ENCODE peak calls at places on chromosomes 2 and 18, in seven cellular contexts. I is K562, Y is HCT116, B is GM12878, R is SK-N-SH, X is HepG2, G is H1. S is an unnamed sample.

GRCh38 chr2:176079285-176079830 is 4.4 kb downstream of the EVX2 start:
- DNase-seq in I (peak; percentile 27), R (peak; percentile 52), X (no peak), B (no peak), G (peak; percentile 63), Y (no peak), S (no peak)

GRCh38 chr18:44130365-44130942 is 550.2 kb upstream of the SETBP1 start:
- DNase-seq in B (no peak), X (peak; percentile 10), Y (no peak), I (peak; percentile 8), G (no peak), R (peak; percentile 59), S (peak; percentile 27)

GRCh38 chr2:206477296-206477695 is 34.0 kb downstream of the ADAM23 start:
- DNase-seq in G (no peak), Y (no peak), X (no peak), I (no peak), B (no peak), R (no peak), S (no peak)

GRCh38 chr2:220144411-220144810 is 517.0 kb downstream of the SLC4A3 start:
- DNase-seq in G (no peak), Y (no peak), I (no peak), X (no peak), B (no peak), R (no peak), S (no peak)

GRCh38 chr18:11327656-11328055 is 178.3 kb upstream of the PIEZO2 start:
- DNase-seq in I (no peak), X (no peak), B (no peak), G (no peak), R (no peak), Y (no peak), S (no peak)

GRCh38 chr2:98572676-98573075 is 35.6 kb downstream of the COA5 start:
- DNase-seq in G (no peak), R (no peak), I (no peak), B (no peak), X (no peak), Y (no peak), S (no peak)

GRCh38 chr2:63743170-63743975 is 98.3 kb upstream of the UGP2 start:
- DNase-seq in Y (no peak), B (no peak), I (no peak), G (no peak), X (no peak), R (no peak), S (no peak)

GRCh38 chr2:201680743-201681142 is 17.7 kb downstream of the MPP4 start:
- DNase-seq in X (peak; percentile 49), Y (peak; percentile 60), R (peak; percentile 33), G (peak; percentile 85), I (peak; percentile 48), B (no peak), S (peak; percentile 28)

GRCh38 chr2:135162377-135162776 is 110.3 kb downstream of the RAB3GAP1 start:
- DNase-seq in I (no peak), B (no peak), X (no peak), G (no peak), Y (no peak), R (no peak), S (no peak)

GRCh38 chr2:23486676-23487075 is 101.7 kb downstream of the KLHL29 start:
- DNase-seq in R (no peak), I (no peak), Y (no peak), X (no peak), G (no peak), B (no peak), S (no peak)

GRCh38 chr2:109497911-109498870 is 115.6 kb downstream of the SEPTIN10 start:
- DNase-seq in G (no peak), Y (no peak), B (no peak), R (no peak), I (no peak), X (no peak), S (no peak)

GRCh38 chr2:186532891-186533290 is 46.8 kb downstream of the ZC3H15 start:
- DNase-seq in I (peak; percentile 82), Y (no peak), R (no peak), G (no peak), X (no peak), B (no peak), S (no peak)

GRCh38 chr2:227404575-227404974 is 16.8 kb upstream of the SCYGR1 start:
- DNase-seq in G (no peak), I (no peak), X (no peak), B (no peak), Y (no peak), R (no peak), S (no peak)

GRCh38 chr18:63188063-63188462 is 131.5 kb downstream of the BCL2 start:
- DNase-seq in I (no peak), R (no peak), X (no peak), Y (no peak), G (no peak), B (no peak), S (no peak)

GRCh38 chr18:908631-909621 is 4.3 kb downstream of the ADCYAP1 start:
- DNase-seq in X (no peak), I (no peak), B (no peak), Y (no peak), R (peak; percentile 27), G (no peak), S (no peak)

GRCh38 chr2:88666576-88666975 is 24.9 kb upstream of the RPIA start:
- DNase-seq in G (no peak), R (no peak), Y (no peak), B (no peak), I (no peak), X (peak; percentile 55), S (no peak)

GRCh38 chr2:217972490-217972889 is 30.3 kb downstream of the TNS1 start:
- DNase-seq in I (no peak), R (no peak), X (no peak), G (no peak), B (no peak), Y (no peak), S (no peak)

GRCh38 chr2:217972037-217972436 is 30.8 kb downstream of the TNS1 start:
- DNase-seq in B (no peak), Y (no peak), R (no peak), X (no peak), G (no peak), I (no peak), S (no peak)

GRCh38 chr2:217971166-217971565 is 31.6 kb downstream of the TNS1 start:
- DNase-seq in R (no peak), I (no peak), G (no peak), B (no peak), X (no peak), Y (no peak), S (no peak)

GRCh38 chr2:217974389-217975005 is 28.3 kb downstream of the TNS1 start:
- DNase-seq in X (no peak), B (no peak), R (no peak), G (no peak), I (no peak), Y (no peak), S (no peak)

DNA sequence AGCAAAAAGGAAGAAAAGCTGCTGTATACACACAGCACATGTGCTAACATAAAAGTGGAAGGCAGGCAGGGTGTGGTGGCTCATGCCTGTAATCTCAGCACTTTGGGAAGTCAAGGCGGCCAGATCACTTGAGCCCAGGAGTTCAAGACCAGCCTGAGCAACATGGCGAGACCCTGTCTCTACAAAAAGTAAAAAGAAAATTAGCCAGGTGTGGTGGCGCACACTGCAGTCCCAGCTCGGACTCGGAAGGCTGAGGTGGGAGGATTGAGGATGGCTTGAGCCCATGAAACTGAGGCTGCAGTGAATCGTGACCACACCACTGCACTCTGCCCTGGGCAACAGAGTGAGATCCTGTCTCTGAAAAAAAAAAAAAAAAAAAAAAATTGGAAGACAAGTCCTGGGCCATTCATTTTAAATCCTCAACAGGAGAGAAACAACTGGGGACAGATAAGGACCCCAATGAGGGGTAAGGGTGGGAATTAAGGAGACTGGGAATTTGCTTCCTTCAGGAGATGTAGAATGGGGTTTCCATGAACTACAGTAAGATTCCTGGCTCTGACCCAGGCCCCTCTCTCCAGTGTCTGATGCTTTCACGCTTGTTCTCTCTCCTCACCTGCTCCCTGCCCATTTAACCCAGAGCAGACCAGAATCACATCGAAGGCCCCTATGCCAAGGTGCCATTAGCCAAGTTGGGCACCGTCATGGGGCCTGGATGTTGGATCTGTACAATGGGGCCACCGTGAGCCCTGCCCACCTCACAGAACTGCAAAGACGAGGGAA is 29.6 kb downstream of the TNS1 start:
- DNase-seq in Y (no peak), G (no peak), B (no peak), X (no peak), R (no peak), I (no peak), S (no peak)
- TF ChIP-seq JUND in Y (no peak), G (no peak), B (no peak), X (no peak), R (no peak), I (no peak), S (no peak)

GRCh38 chr18:29496276-29496675 is 1319.3 kb upstream of the CDH2 start:
- DNase-seq in R (no peak), B (no peak), G (no peak), X (no peak), Y (no peak), I (no peak), S (no peak)
- TF ChIP-seq JUND in R (no peak), B (no peak), G (no peak), X (no peak), Y (no peak), I (no peak), S (no peak)

GRCh38 chr2:177599072-177599688 is 206.6 kb downstream of the AGPS start:
- DNase-seq in X (peak; percentile 91), I (no peak), Y (no peak), R (no peak), B (no peak), G (no peak), S (no peak)
- TF ChIP-seq JUND in X (no peak), I (no peak), Y (no peak), R (no peak), B (no peak), G (no peak), S (no peak)

DNA sequence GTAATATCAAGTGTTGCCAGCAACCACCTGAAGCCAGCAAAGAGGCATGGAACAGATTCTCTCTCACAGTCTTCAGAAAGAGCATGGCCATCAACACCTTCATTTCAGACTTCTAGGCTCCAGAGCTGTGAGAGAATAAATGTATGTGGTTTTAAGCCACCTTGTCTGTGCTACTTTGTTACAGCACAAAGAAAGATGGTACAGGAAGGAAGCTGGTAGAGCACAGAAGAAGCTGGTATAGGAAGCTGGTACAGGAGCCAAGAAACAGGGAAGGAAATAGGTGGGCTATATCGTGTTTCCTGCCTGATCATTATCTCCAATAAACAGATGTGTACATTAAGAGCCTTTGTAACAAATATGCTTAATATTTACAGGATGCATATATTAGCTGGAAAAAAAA is 217.5 kb downstream of the DPP10 start:
- DNase-seq in X (no peak), I (no peak), G (no peak), R (no peak), Y (no peak), B (no peak), S (no peak)
- TF ChIP-seq JUND in X (no peak), I (no peak), G (no peak), R (no peak), Y (no peak), B (no peak), S (no peak)

GRCh38 chr2:159326569-159327255 is 40.2 kb upstream of the WDSUB1 start:
- DNase-seq in X (no peak), B (no peak), I (no peak), G (no peak), Y (no peak), R (no peak), S (no peak)
- TF ChIP-seq JUND in X (no peak), B (no peak), I (no peak), G (no peak), Y (no peak), R (no peak), S (no peak)

S was measured in T47D.